ENCODE peak calls at places on chromosomes 1 and 21, in eight cellular contexts. N is neural progenitor cell, L is PC-9, M is GM23248, H is HCT116, O is MM.1S, P is fibroblast of lung, J is GM23338. K is an unnamed sample.

GRCh38 chr21:45590246-45590725 is 48.0 kb upstream of the SLC19A1 start:
- DNase-seq in H (no peak), M (peak; percentile 70), P (peak; percentile 70), J (peak; percentile 83), O (peak; percentile 35), N (peak; percentile 80), L (peak; percentile 8), K (no peak)

GRCh38 chr1:27044613-27045091 is 32.0 kb upstream of the TENT5B start:
- DNase-seq in N (peak; percentile 93), O (peak; percentile 86), J (peak; percentile 98), P (peak; percentile 77), L (peak; percentile 84), M (peak; percentile 88), H (peak; percentile 64), K (peak; percentile 84)

GRCh38 chr1:199590708-199591107 is 436.8 kb upstream of the NR5A2 start:
- DNase-seq in J (no peak), O (no peak), H (no peak), P (no peak), L (no peak), N (no peak), M (no peak), K (no peak)

GRCh38 chr1:21634481-21635137 is 34.5 kb downstream of the RAP1GAP start:
- DNase-seq in H (no peak), N (no peak), J (no peak), M (no peak), O (no peak), L (peak; percentile 79), P (no peak), K (no peak)

GRCh38 chr1:18407166-18408045 is 73.3 kb upstream of the KLHDC7A start:
- DNase-seq in P (no peak), O (no peak), J (peak; percentile 22), L (no peak), H (no peak), M (no peak), N (no peak), K (no peak)

GRCh38 chr1:20058531-20058930 is 11.5 kb upstream of the PLA2G5 start:
- DNase-seq in O (no peak), J (no peak), M (peak; percentile 83), N (no peak), L (peak; percentile 11), H (no peak), P (peak; percentile 69), K (no peak)

GRCh38 chr21:44303490-44303981 is 3.7 kb downstream of the PFKL start:
- DNase-seq in M (no peak), J (no peak), L (no peak), P (no peak), O (no peak), N (no peak), H (no peak), K (no peak)

GRCh38 chr1:203200059-203200553 is 13.6 kb upstream of the CHI3L1 start:
- DNase-seq in O (no peak), M (peak; percentile 90), N (no peak), H (no peak), P (peak; percentile 83), L (no peak), J (no peak), K (no peak)

GRCh38 chr1:161402446-161402845 is 34.8 kb upstream of the CFAP126 start:
- DNase-seq in O (no peak), J (no peak), N (no peak), P (no peak), M (peak; percentile 25), H (no peak), L (no peak), K (no peak)

GRCh38 chr21:41634858-41635257 is 126.9 kb upstream of the TMPRSS2 start:
- DNase-seq in O (no peak), N (no peak), P (peak; percentile 43), L (peak; percentile 61), M (peak; percentile 93), J (no peak), H (no peak), K (no peak)

GRCh38 chr1:20992327-20993056 is 184.2 kb downstream of the EIF4G3 start:
- DNase-seq in N (no peak), J (no peak), H (no peak), P (peak; percentile 77), L (no peak), O (peak; percentile 30), M (peak; percentile 55), K (no peak)

GRCh38 chr21:15140321-15141019 is 75.7 kb upstream of the NRIP1 start:
- DNase-seq in P (peak; percentile 13), H (no peak), N (no peak), O (no peak), L (no peak), J (no peak), M (no peak), K (no peak)

GRCh38 chr1:905071-905749 is 18.5 kb upstream of the SAMD11 start:
- DNase-seq in H (no peak), J (peak; percentile 76), M (peak; percentile 72), L (no peak), P (peak; percentile 21), N (peak; percentile 37), O (no peak), K (peak; percentile 82)

GRCh38 chr21:41750532-41751151 is 16.2 kb downstream of the RIPK4 start:
- DNase-seq in J (no peak), N (no peak), H (no peak), L (no peak), O (no peak), P (no peak), M (peak; percentile 29), K (no peak)

GRCh38 chr1:230427477-230427876 is 1.3 kb upstream of the PGBD5 start:
- DNase-seq in O (no peak), N (no peak), L (no peak), P (no peak), M (no peak), J (no peak), H (no peak), K (no peak)

GRCh38 chr1:230424440-230425251 is 1.5 kb downstream of the PGBD5 start:
- DNase-seq in N (peak; percentile 64), L (no peak), P (no peak), M (peak; percentile 4), H (no peak), J (peak; percentile 74), O (no peak), K (no peak)

GRCh38 chr1:230423936-230424335 is 2.2 kb downstream of the PGBD5 start:
- DNase-seq in P (no peak), H (no peak), M (no peak), L (no peak), N (no peak), O (no peak), J (no peak), K (no peak)

GRCh38 chr1:230426246-230427101 is at the start of gene PGBD5:
- DNase-seq in P (peak; percentile 48), L (peak; percentile 60), O (peak; percentile 89), M (peak; percentile 74), J (peak; percentile 86), H (no peak), N (peak; percentile 95), K (peak; percentile 72)

GRCh38 chr1:230425252-230426061 is 675 bp downstream of the PGBD5 start:
- DNase-seq in P (no peak), N (peak; percentile 56), J (peak; percentile 38), O (peak; percentile 15), M (peak; percentile 48), L (no peak), H (no peak), K (no peak)
- TF ChIP-seq EZH2 in P (peak; percentile 84), N (peak; percentile 85), J (peak; percentile 29), O (no peak), M (peak; percentile 71), L (no peak), H (no peak), K (no peak)

GRCh38 chr1:156366378-156366777 is 2.6 kb upstream of the RHBG start:
- DNase-seq in P (no peak), M (no peak), N (no peak), L (no peak), J (no peak), O (no peak), H (no peak), K (no peak)
- H3K27me3 ChIP-seq in P (peaks cover 43% of the 10 kb centered on the region), M (peaks cover 17% of the 10 kb centered on the region), N (peaks cover 52% of the 10 kb centered on the region), L (no peaks in the 10 kb centered on the region), J (peaks cover 12% of the 10 kb centered on the region), O (peaks cover 14% of the 10 kb centered on the region), H (no peaks in the 10 kb centered on the region), K (peaks cover 5% of the 10 kb centered on the region)

GRCh38 chr1:227948493-227949260 is 945 bp upstream of the WNT9A start:
- DNase-seq in M (peak; percentile 40), N (no peak), J (peak; percentile 34), L (no peak), H (no peak), P (no peak), O (no peak), K (no peak)
- TF ChIP-seq EZH2 in M (no peak), N (peak; percentile 10), J (no peak), L (no peak), H (no peak), P (no peak), O (no peak), K (no peak)

DNA sequence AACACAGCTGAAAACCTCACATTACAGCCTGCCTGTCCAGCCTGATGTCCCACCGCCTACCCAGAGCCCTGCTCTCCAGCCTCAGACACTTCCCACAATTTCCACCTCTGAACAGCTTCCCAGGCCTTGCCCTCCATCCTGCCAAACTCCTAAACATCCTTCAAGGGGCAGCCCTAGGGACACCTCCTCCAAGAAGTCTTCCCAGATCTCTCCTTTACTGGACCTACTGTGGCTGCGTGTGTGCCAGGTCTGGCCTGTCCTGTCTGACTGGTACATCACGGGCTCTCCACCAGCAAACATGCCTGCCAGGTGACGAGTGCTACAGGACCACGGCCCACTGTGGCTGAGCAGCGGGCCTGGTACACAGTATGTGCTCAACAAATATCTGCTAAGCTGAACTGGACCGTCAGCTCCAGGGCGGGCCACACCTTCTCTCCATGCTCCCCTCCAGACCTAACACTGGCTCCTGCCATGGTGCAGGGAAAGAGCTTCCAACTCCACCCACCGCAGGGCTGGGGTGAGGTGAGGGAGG is 28.8 kb downstream of the CHD5 start:
- DNase-seq in L (no peak), H (no peak), O (no peak), P (no peak), M (no peak), N (no peak), J (no peak), K (no peak)
- H3K27me3 ChIP-seq in L (no peaks in the 10 kb centered on the region), H (no peaks in the 10 kb centered on the region), O (peaks cover 82% of the 10 kb centered on the region), P (no peaks in the 10 kb centered on the region), M (no peaks in the 10 kb centered on the region), N (peaks cover 34% of the 10 kb centered on the region), J (peaks cover 24% of the 10 kb centered on the region), K (no peaks in the 10 kb centered on the region)